ENCODE peak calls at places on chromosome 10, in four cellular contexts. One of them, this sample, is unnamed. For H3K4me1, the result is how much of the 10 kb centered on the place peaks cover.

GRCh38 chr10:132714096-132714721 is 71.7 kb downstream of the NKX6-2 start:
- DNase-seq in PC-9: no peak
- DNase-seq in upper lobe of right lung: no peak
- DNase-seq in A549: no peak
- DNase-seq in this sample: peak

GRCh38 chr10:106136175-106136574 is 1028.3 kb downstream of the SORCS1 start:
- DNase-seq in PC-9: no peak
- DNase-seq in A549: no peak
- DNase-seq in upper lobe of right lung: no peak
- DNase-seq in this sample: no peak

GRCh38 chr10:65581426-65582026 is 1344.3 kb upstream of the LRRTM3 start:
- DNase-seq in PC-9: no peak
- DNase-seq in A549: no peak
- DNase-seq in upper lobe of right lung: peak
- DNase-seq in this sample: no peak

GRCh38 chr10:88840104-88840503 is 11.5 kb downstream of the ANKRD22 start:
- DNase-seq in upper lobe of right lung: no peak
- DNase-seq in PC-9: no peak
- DNase-seq in A549: peak
- DNase-seq in this sample: no peak

GRCh38 chr10:113051456-113051855 is 101.4 kb downstream of the TCF7L2 start:
- DNase-seq in upper lobe of right lung: no peak
- DNase-seq in PC-9: no peak
- DNase-seq in A549: no peak
- DNase-seq in this sample: no peak

GRCh38 chr10:112137381-112137987 is 46.1 kb downstream of the GPAM start:
- DNase-seq in upper lobe of right lung: peak
- DNase-seq in A549: peak
- DNase-seq in PC-9: no peak
- DNase-seq in this sample: peak

GRCh38 chr10:42475168-42476098 is 162.9 kb downstream of the ZNF33B start:
- DNase-seq in PC-9: no peak
- DNase-seq in upper lobe of right lung: no peak
- DNase-seq in A549: no peak
- DNase-seq in this sample: peak

GRCh38 chr10:86652361-86653202 is 1.8 kb upstream of the OPN4 start:
- DNase-seq in A549: no peak
- DNase-seq in PC-9: peak
- DNase-seq in upper lobe of right lung: peak
- DNase-seq in this sample: no peak

GRCh38 chr10:87054373-87055295 is 34.5 kb downstream of the FAM25A start:
- DNase-seq in upper lobe of right lung: no peak
- DNase-seq in PC-9: no peak
- DNase-seq in A549: no peak
- DNase-seq in this sample: no peak

GRCh38 chr10:22911889-22912762 is 15.7 kb upstream of the ARMC3 start:
- DNase-seq in PC-9: no peak
- DNase-seq in upper lobe of right lung: no peak
- DNase-seq in A549: no peak
- DNase-seq in this sample: no peak

GRCh38 chr10:131819241-131820072 is 81.4 kb upstream of the PPP2R2D start:
- DNase-seq in PC-9: no peak
- DNase-seq in A549: no peak
- DNase-seq in upper lobe of right lung: peak
- DNase-seq in this sample: peak

GRCh38 chr10:7475046-7475860 is 64.4 kb upstream of the SFMBT2 start:
- DNase-seq in PC-9: no peak
- DNase-seq in upper lobe of right lung: no peak
- DNase-seq in A549: no peak
- DNase-seq in this sample: peak

GRCh38 chr10:110980807-110981206 is 61.4 kb downstream of the SHOC2 start:
- DNase-seq in A549: no peak
- DNase-seq in upper lobe of right lung: no peak
- DNase-seq in PC-9: no peak
- DNase-seq in this sample: no peak

GRCh38 chr10:44417761-44418160 is 32.9 kb upstream of the CXCL12 start:
- DNase-seq in A549: no peak
- DNase-seq in upper lobe of right lung: peak
- DNase-seq in PC-9: peak
- DNase-seq in this sample: no peak

GRCh38 chr10:29820890-29821398 is 186.2 kb upstream of the SVIL start:
- DNase-seq in upper lobe of right lung: no peak
- DNase-seq in PC-9: no peak
- DNase-seq in A549: no peak
- DNase-seq in this sample: peak

GRCh38 chr10:50396491-50397311 is 145.4 kb upstream of the ASAH2 start:
- DNase-seq in PC-9: peak
- DNase-seq in A549: no peak
- DNase-seq in upper lobe of right lung: no peak
- DNase-seq in this sample: no peak

GRCh38 chr10:86254526-86255174 is 111.9 kb downstream of the GRID1 start:
- DNase-seq in upper lobe of right lung: peak
- DNase-seq in PC-9: peak
- DNase-seq in A549: peak
- DNase-seq in this sample: no peak

GRCh38 chr10:48789861-48790739 is 105.4 kb downstream of the WDFY4 start:
- DNase-seq in PC-9: no peak
- DNase-seq in upper lobe of right lung: no peak
- DNase-seq in A549: no peak
- DNase-seq in this sample: no peak
- TF ChIP-seq CTCF in PC-9: no peak
- TF ChIP-seq CTCF in upper lobe of right lung: no peak
- TF ChIP-seq CTCF in A549: no peak
- TF ChIP-seq CTCF in this sample: no peak

GRCh38 chr10:70442332-70442988 is 979 bp upstream of the NODAL start:
- DNase-seq in upper lobe of right lung: no peak
- DNase-seq in A549: no peak
- DNase-seq in PC-9: no peak
- DNase-seq in this sample: no peak
- H3K4me1 ChIP-seq in upper lobe of right lung: under half
- H3K4me1 ChIP-seq in A549: under half
- H3K4me1 ChIP-seq in PC-9: under half
- H3K4me1 ChIP-seq in this sample: under half

DNA sequence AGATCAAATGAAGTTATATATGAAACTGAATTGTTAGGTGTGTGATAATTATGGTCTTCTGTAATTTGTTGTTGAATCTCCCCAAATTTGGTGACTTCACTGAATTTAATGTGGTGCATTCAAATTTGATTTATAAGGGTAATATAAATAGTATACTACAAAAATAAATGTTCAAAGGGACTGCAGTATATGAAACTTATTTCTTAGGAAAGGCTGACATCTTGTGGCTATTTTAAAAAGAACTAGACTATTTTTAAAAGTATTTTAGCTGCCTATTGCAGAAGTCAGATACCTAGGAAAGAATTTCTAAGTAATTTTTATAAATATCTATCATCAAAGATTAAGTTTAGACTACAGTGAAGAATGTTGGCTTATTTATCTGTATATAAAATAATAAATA is 36.6 kb downstream of the ATRNL1 start:
- DNase-seq in upper lobe of right lung: no peak
- DNase-seq in PC-9: no peak
- DNase-seq in A549: peak
- DNase-seq in this sample: no peak
- TF ChIP-seq CTCF in upper lobe of right lung: peak
- TF ChIP-seq CTCF in PC-9: peak
- TF ChIP-seq CTCF in A549: peak
- TF ChIP-seq CTCF in this sample: peak

GRCh38 chr10:114538544-114538906 is 119.5 kb downstream of the ABLIM1 start:
- DNase-seq in PC-9: no peak
- DNase-seq in upper lobe of right lung: no peak
- DNase-seq in A549: no peak
- DNase-seq in this sample: no peak

GRCh38 chr10:114541081-114541833 is 116.8 kb downstream of the ABLIM1 start:
- DNase-seq in PC-9: peak
- DNase-seq in A549: no peak
- DNase-seq in upper lobe of right lung: no peak
- DNase-seq in this sample: peak

GRCh38 chr10:114537791-114538543 is 120.1 kb downstream of the ABLIM1 start:
- DNase-seq in upper lobe of right lung: no peak
- DNase-seq in PC-9: no peak
- DNase-seq in A549: no peak
- DNase-seq in this sample: no peak

GRCh38 chr10:114540191-114540590 is 117.9 kb downstream of the ABLIM1 start:
- DNase-seq in PC-9: no peak
- DNase-seq in upper lobe of right lung: no peak
- DNase-seq in A549: no peak
- DNase-seq in this sample: no peak

GRCh38 chr10:114539623-114540022 is 118.5 kb downstream of the ABLIM1 start:
- DNase-seq in A549: no peak
- DNase-seq in upper lobe of right lung: no peak
- DNase-seq in PC-9: no peak
- DNase-seq in this sample: no peak
- H3K4me1 ChIP-seq in A549: under half
- H3K4me1 ChIP-seq in upper lobe of right lung: under half
- H3K4me1 ChIP-seq in PC-9: under half
- H3K4me1 ChIP-seq in this sample: under half

DNA sequence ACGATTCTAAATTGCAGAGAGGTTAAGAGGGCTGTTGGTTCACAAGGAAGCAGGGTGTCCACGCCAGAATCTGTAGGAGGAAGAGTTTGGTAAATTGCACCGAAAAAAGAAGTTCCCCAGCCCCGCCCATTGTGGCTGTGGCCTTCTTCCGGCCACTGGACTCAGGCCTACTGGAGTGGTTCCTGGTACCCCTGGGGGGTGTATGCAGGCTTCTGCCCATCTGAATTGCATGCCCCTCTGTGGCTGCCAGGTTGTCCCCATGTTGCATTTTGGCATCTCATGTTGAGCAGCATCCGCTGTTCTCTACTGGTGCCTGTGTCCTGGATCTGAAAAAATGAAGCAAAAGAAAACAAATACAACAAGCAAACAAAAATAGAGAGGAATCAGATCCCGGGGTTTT is 234.2 kb downstream of the WDR11 start:
- DNase-seq in PC-9: no peak
- DNase-seq in A549: no peak
- DNase-seq in upper lobe of right lung: no peak
- DNase-seq in this sample: no peak
- TF ChIP-seq CTCF in PC-9: no peak
- TF ChIP-seq CTCF in A549: no peak
- TF ChIP-seq CTCF in upper lobe of right lung: no peak
- TF ChIP-seq CTCF in this sample: no peak

GRCh38 chr10:82660983-82661382 is 786.0 kb downstream of the NRG3 start:
- DNase-seq in PC-9: no peak
- DNase-seq in upper lobe of right lung: no peak
- DNase-seq in A549: no peak
- DNase-seq in this sample: no peak
- H3K4me1 ChIP-seq in PC-9: under half
- H3K4me1 ChIP-seq in upper lobe of right lung: under half
- H3K4me1 ChIP-seq in A549: under half
- H3K4me1 ChIP-seq in this sample: under half

This sample was measured in psoas muscle.